ENCODE peak calls at places on chromosomes 16 and 17, in eight cellular contexts. One of them, this sample, is unnamed.

GRCh38 chr16:27402964-27403600 is 1.1 kb downstream of the IL21R start:
- DNase-seq in stomach: no peak
- DNase-seq in suprapubic skin: no peak
- DNase-seq in adrenal gland: no peak
- DNase-seq in GM12891: no peak
- DNase-seq in A549: no peak
- DNase-seq in heart left ventricle: no peak
- DNase-seq in esophagus squamous epithelium: no peak
- DNase-seq in this sample: no peak

GRCh38 chr16:1007284-1007850 is 25.8 kb downstream of the SOX8 start:
- DNase-seq in stomach: peak
- DNase-seq in suprapubic skin: no peak
- DNase-seq in adrenal gland: no peak
- DNase-seq in GM12891: no peak
- DNase-seq in A549: peak
- DNase-seq in heart left ventricle: no peak
- DNase-seq in esophagus squamous epithelium: no peak
- DNase-seq in this sample: peak

GRCh38 chr17:49067163-49067562 is 65.4 kb upstream of the B4GALNT2 start:
- DNase-seq in stomach: no peak
- DNase-seq in suprapubic skin: no peak
- DNase-seq in adrenal gland: no peak
- DNase-seq in GM12891: no peak
- DNase-seq in A549: no peak
- DNase-seq in heart left ventricle: no peak
- DNase-seq in esophagus squamous epithelium: no peak
- DNase-seq in this sample: no peak

GRCh38 chr16:31090540-31090939 is 1.8 kb upstream of the PRSS53 start:
- DNase-seq in stomach: no peak
- DNase-seq in suprapubic skin: no peak
- DNase-seq in adrenal gland: no peak
- DNase-seq in GM12891: no peak
- DNase-seq in A549: no peak
- DNase-seq in heart left ventricle: no peak
- DNase-seq in esophagus squamous epithelium: no peak
- DNase-seq in this sample: no peak

GRCh38 chr17:1629647-1630310 is 1.1 kb upstream of the SLC43A2 start:
- DNase-seq in stomach: peak
- DNase-seq in suprapubic skin: no peak
- DNase-seq in adrenal gland: peak
- DNase-seq in GM12891: no peak
- DNase-seq in A549: peak
- DNase-seq in heart left ventricle: no peak
- DNase-seq in esophagus squamous epithelium: no peak
- DNase-seq in this sample: no peak

GRCh38 chr16:24748242-24748641 is 18.8 kb downstream of the TNRC6A start:
- DNase-seq in stomach: no peak
- DNase-seq in suprapubic skin: no peak
- DNase-seq in adrenal gland: peak
- DNase-seq in GM12891: no peak
- DNase-seq in A549: peak
- DNase-seq in heart left ventricle: peak
- DNase-seq in esophagus squamous epithelium: no peak
- DNase-seq in this sample: peak

GRCh38 chr16:76343761-76344160 is 66.6 kb downstream of the CNTNAP4 start:
- DNase-seq in stomach: no peak
- DNase-seq in suprapubic skin: no peak
- DNase-seq in adrenal gland: no peak
- DNase-seq in GM12891: no peak
- DNase-seq in A549: no peak
- DNase-seq in heart left ventricle: no peak
- DNase-seq in esophagus squamous epithelium: no peak
- DNase-seq in this sample: no peak

GRCh38 chr16:35908942-35909341 is 2449.5 kb downstream of the TP53TG3F start:
- DNase-seq in stomach: no peak
- DNase-seq in suprapubic skin: no peak
- DNase-seq in adrenal gland: no peak
- DNase-seq in GM12891: no peak
- DNase-seq in A549: no peak
- DNase-seq in heart left ventricle: no peak
- DNase-seq in esophagus squamous epithelium: no peak
- DNase-seq in this sample: no peak

GRCh38 chr16:84286568-84287220 is 8.0 kb upstream of the WFDC1 start:
- DNase-seq in stomach: peak
- DNase-seq in suprapubic skin: no peak
- DNase-seq in adrenal gland: no peak
- DNase-seq in GM12891: no peak
- DNase-seq in A549: no peak
- DNase-seq in heart left ventricle: peak
- DNase-seq in esophagus squamous epithelium: no peak
- DNase-seq in this sample: no peak

GRCh38 chr17:83067718-83068261 is 11.6 kb upstream of the METRNL start:
- DNase-seq in stomach: no peak
- DNase-seq in suprapubic skin: peak
- DNase-seq in adrenal gland: no peak
- DNase-seq in GM12891: no peak
- DNase-seq in A549: peak
- DNase-seq in heart left ventricle: no peak
- DNase-seq in esophagus squamous epithelium: no peak
- DNase-seq in this sample: no peak

GRCh38 chr17:35586569-35587073 is 501 bp upstream of the AP2B1 start:
- DNase-seq in stomach: no peak
- DNase-seq in suprapubic skin: no peak
- DNase-seq in adrenal gland: no peak
- DNase-seq in GM12891: no peak
- DNase-seq in A549: no peak
- DNase-seq in heart left ventricle: no peak
- DNase-seq in esophagus squamous epithelium: no peak
- DNase-seq in this sample: no peak

GRCh38 chr17:51435641-51436091 is 175.3 kb downstream of the UTP18 start:
- DNase-seq in stomach: peak
- DNase-seq in suprapubic skin: no peak
- DNase-seq in adrenal gland: no peak
- DNase-seq in GM12891: peak
- DNase-seq in A549: peak
- DNase-seq in heart left ventricle: no peak
- DNase-seq in esophagus squamous epithelium: no peak
- DNase-seq in this sample: peak

GRCh38 chr16:86095131-86095752 is 196.3 kb downstream of the IRF8 start:
- DNase-seq in stomach: no peak
- DNase-seq in suprapubic skin: peak
- DNase-seq in adrenal gland: no peak
- DNase-seq in GM12891: no peak
- DNase-seq in A549: no peak
- DNase-seq in heart left ventricle: no peak
- DNase-seq in esophagus squamous epithelium: no peak
- DNase-seq in this sample: no peak

GRCh38 chr16:49200223-49200820 is 81.3 kb downstream of the CBLN1 start:
- DNase-seq in stomach: no peak
- DNase-seq in suprapubic skin: no peak
- DNase-seq in adrenal gland: no peak
- DNase-seq in GM12891: no peak
- DNase-seq in A549: no peak
- DNase-seq in heart left ventricle: no peak
- DNase-seq in esophagus squamous epithelium: no peak
- DNase-seq in this sample: no peak

GRCh38 chr17:49976163-49976827 is 7.3 kb downstream of the DLX4 start:
- DNase-seq in stomach: no peak
- DNase-seq in suprapubic skin: no peak
- DNase-seq in adrenal gland: no peak
- DNase-seq in GM12891: no peak
- DNase-seq in A549: no peak
- DNase-seq in heart left ventricle: no peak
- DNase-seq in esophagus squamous epithelium: no peak
- DNase-seq in this sample: no peak

GRCh38 chr16:88020513-88020885 is 69.3 kb downstream of the BANP start:
- DNase-seq in stomach: no peak
- DNase-seq in suprapubic skin: no peak
- DNase-seq in adrenal gland: no peak
- DNase-seq in GM12891: no peak
- DNase-seq in A549: no peak
- DNase-seq in heart left ventricle: no peak
- DNase-seq in esophagus squamous epithelium: no peak
- DNase-seq in this sample: no peak

GRCh38 chr17:56595831-56596740 is 2.6 kb downstream of the NOG start:
- DNase-seq in stomach: no peak
- DNase-seq in suprapubic skin: no peak
- DNase-seq in adrenal gland: peak
- DNase-seq in GM12891: no peak
- DNase-seq in A549: no peak
- DNase-seq in heart left ventricle: no peak
- DNase-seq in esophagus squamous epithelium: no peak
- DNase-seq in this sample: peak

GRCh38 chr17:29578626-29579485 is 10.4 kb downstream of the TP53I13 start:
- DNase-seq in stomach: no peak
- DNase-seq in suprapubic skin: no peak
- DNase-seq in adrenal gland: no peak
- DNase-seq in GM12891: no peak
- DNase-seq in A549: no peak
- DNase-seq in heart left ventricle: peak
- DNase-seq in esophagus squamous epithelium: no peak
- DNase-seq in this sample: no peak

GRCh38 chr16:46885960-46886763 is 2.0 kb downstream of the GPT2 start:
- DNase-seq in stomach: peak
- DNase-seq in suprapubic skin: no peak
- DNase-seq in adrenal gland: no peak
- DNase-seq in GM12891: no peak
- DNase-seq in A549: no peak
- DNase-seq in heart left ventricle: no peak
- DNase-seq in esophagus squamous epithelium: no peak
- DNase-seq in this sample: no peak

GRCh38 chr17:40316571-40317344 is 7.8 kb downstream of the RARA start:
- DNase-seq in stomach: peak
- DNase-seq in suprapubic skin: peak
- DNase-seq in adrenal gland: peak
- DNase-seq in GM12891: no peak
- DNase-seq in A549: peak
- DNase-seq in heart left ventricle: peak
- DNase-seq in esophagus squamous epithelium: no peak
- DNase-seq in this sample: no peak
- TF ChIP-seq POLR2A in stomach: no peak
- TF ChIP-seq POLR2A in suprapubic skin: no peak
- TF ChIP-seq POLR2A in adrenal gland: peak
- TF ChIP-seq POLR2A in GM12891: no peak
- TF ChIP-seq POLR2A in A549: peak
- TF ChIP-seq POLR2A in heart left ventricle: peak
- TF ChIP-seq POLR2A in esophagus squamous epithelium: no peak
- TF ChIP-seq POLR2A in this sample: peak

DNA sequence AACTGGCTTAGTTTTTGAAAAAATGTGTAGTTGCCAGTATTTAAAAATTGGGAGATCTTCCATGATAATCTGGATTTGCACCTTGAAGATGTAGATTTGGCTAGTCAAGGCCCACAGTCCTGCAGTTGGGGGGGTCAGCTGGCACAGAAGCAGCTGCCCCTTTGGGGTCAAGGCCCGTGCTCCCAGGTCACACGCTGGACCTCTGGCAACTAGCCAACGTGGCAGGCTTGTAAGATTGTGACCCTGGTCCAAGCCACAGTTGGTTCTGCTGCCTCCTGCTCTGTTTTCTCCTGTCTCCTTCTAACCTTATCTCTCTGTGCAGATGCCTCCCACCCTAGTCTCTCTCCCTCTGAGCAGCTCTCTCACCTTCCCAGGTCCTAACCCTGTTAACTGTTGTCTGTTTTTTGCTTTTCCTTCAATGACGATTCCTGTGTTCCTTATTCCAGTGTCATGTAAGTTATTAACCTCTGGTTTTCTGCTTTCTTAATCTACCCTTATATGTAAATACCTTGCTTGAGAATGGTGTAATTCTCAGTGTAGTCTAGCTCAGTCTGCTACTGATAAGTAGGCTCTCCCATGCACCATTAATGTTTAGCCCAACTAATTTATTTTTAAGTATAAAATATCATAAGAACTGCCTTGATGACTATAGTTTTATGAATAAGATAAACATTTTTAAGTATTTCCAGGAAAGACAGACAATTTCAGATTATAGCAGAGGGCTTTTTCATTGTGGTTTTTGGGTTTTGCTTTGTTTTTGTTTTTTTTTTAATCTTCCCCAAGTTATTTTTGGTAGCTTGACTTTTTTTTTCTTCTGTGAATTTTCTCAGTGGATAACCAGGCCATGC is 28.0 kb downstream of the CLEC16A start:
- DNase-seq in stomach: no peak
- DNase-seq in suprapubic skin: no peak
- DNase-seq in adrenal gland: no peak
- DNase-seq in GM12891: no peak
- DNase-seq in A549: no peak
- DNase-seq in heart left ventricle: no peak
- DNase-seq in esophagus squamous epithelium: no peak
- DNase-seq in this sample: no peak
- TF ChIP-seq POLR2A in stomach: no peak
- TF ChIP-seq POLR2A in suprapubic skin: no peak
- TF ChIP-seq POLR2A in adrenal gland: no peak
- TF ChIP-seq POLR2A in GM12891: no peak
- TF ChIP-seq POLR2A in A549: no peak
- TF ChIP-seq POLR2A in heart left ventricle: no peak
- TF ChIP-seq POLR2A in esophagus squamous epithelium: no peak
- TF ChIP-seq POLR2A in this sample: no peak

DNA sequence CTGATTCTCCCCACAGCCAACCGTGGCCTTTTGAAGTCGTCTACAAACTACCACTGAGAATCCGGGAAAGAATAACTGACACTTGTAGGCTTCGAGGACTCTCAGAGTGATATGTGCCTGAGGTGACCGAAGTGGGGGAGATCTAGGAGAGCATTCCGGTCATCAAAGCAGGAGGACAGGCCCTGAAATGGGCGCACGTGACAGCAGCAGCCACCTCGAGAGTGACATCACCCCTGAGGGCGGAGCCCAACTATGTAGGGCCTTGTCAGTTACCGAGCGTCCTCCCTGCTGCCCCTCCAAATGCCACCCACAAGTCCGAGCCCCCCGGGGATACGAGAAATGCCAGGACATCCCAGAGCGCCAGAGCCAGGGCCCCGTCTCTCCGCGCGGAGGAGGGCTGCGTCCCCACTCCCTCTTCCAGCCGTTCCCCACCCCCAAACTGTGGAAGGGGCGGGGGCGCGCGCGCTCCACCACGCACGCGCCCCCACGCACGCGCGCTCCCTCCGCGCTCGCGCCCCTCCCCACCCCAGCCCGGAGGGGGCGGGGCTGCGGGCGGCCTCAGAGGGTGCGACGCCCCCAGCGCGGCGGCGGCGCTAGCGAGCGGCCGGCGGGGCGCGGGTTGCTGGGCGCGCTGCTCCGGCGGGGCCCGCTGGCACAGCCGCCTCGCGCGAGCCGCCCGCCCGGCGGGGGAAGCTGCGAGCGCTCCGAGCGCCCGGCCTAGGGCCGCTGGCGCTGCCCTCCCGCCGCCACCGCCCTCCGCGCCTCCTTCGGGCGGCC is at the start of gene TANC2:
- DNase-seq in stomach: peak
- DNase-seq in suprapubic skin: peak
- DNase-seq in adrenal gland: peak
- DNase-seq in GM12891: peak
- DNase-seq in A549: peak
- DNase-seq in heart left ventricle: peak
- DNase-seq in esophagus squamous epithelium: no peak
- DNase-seq in this sample: peak
- TF ChIP-seq POLR2A in stomach: no peak
- TF ChIP-seq POLR2A in suprapubic skin: peak
- TF ChIP-seq POLR2A in adrenal gland: peak
- TF ChIP-seq POLR2A in GM12891: no peak
- TF ChIP-seq POLR2A in A549: peak
- TF ChIP-seq POLR2A in heart left ventricle: peak
- TF ChIP-seq POLR2A in esophagus squamous epithelium: no peak
- TF ChIP-seq POLR2A in this sample: peak

GRCh38 chr17:43020789-43021738 is 1.1 kb downstream of the VAT1 start:
- DNase-seq in stomach: peak
- DNase-seq in suprapubic skin: peak
- DNase-seq in adrenal gland: peak
- DNase-seq in GM12891: no peak
- DNase-seq in A549: peak
- DNase-seq in heart left ventricle: peak
- DNase-seq in esophagus squamous epithelium: no peak
- DNase-seq in this sample: peak
- TF ChIP-seq POLR2A in stomach: no peak
- TF ChIP-seq POLR2A in suprapubic skin: peak
- TF ChIP-seq POLR2A in adrenal gland: peak
- TF ChIP-seq POLR2A in GM12891: no peak
- TF ChIP-seq POLR2A in A549: peak
- TF ChIP-seq POLR2A in heart left ventricle: peak
- TF ChIP-seq POLR2A in esophagus squamous epithelium: no peak
- TF ChIP-seq POLR2A in this sample: no peak

This sample was measured in H54.